ENCODE peak calls at places on chromosomes 6 and 20, in six cellular contexts. W is Peyer's patch, E is GM12865, I is astrocyte of the spinal cord, N is ascending aorta, D is cardiac muscle cell. G is an unnamed sample.

GRCh38 chr6:99495466-99495865 is 19.8 kb downstream of the USP45 start:
- DNase-seq in W (no peak), E (no peak), I (no peak), N (no peak), D (no peak), G (peak)

GRCh38 chr6:149318581-149319286 is 1.2 kb downstream of the TAB2 start:
- DNase-seq in W (peak), E (peak), I (peak), N (no peak), D (peak), G (no peak)

GRCh38 chr20:11124849-11125505 is 451.2 kb upstream of the JAG1 start:
- DNase-seq in W (no peak), E (no peak), I (no peak), N (no peak), D (no peak), G (peak)

GRCh38 chr6:115393821-115394220 is 666.9 kb downstream of the FRK start:
- DNase-seq in W (no peak), E (no peak), I (no peak), N (no peak), D (no peak), G (no peak)

GRCh38 chr20:50193851-50194830 is 3.5 kb downstream of the CEBPB start:
- DNase-seq in W (no peak), E (no peak), I (peak), N (no peak), D (no peak), G (peak)

GRCh38 chr6:3534599-3534998 is 77.7 kb upstream of the SLC22A23 start:
- DNase-seq in W (no peak), E (no peak), I (peak), N (no peak), D (no peak), G (peak)

GRCh38 chr6:161198176-161198575 is 75.7 kb downstream of the AGPAT4 start:
- DNase-seq in W (no peak), E (no peak), I (no peak), N (no peak), D (no peak), G (peak)

GRCh38 chr20:36851490-36851889 is 24.4 kb upstream of the TLDC2 start:
- DNase-seq in W (no peak), E (no peak), I (no peak), N (no peak), D (no peak), G (no peak)

GRCh38 chr20:46040902-46041535 is 12.0 kb downstream of the SLC12A5 start:
- DNase-seq in W (no peak), E (peak), I (peak), N (no peak), D (peak), G (peak)

GRCh38 chr6:14335071-14335470 is 217.5 kb downstream of the CD83 start:
- DNase-seq in W (no peak), E (no peak), I (no peak), N (no peak), D (no peak), G (no peak)

GRCh38 chr6:166308769-166309589 is 787 bp upstream of the PRR18 start:
- DNase-seq in W (no peak), E (no peak), I (no peak), N (no peak), D (no peak), G (no peak)

GRCh38 chr20:7155282-7155681 is 387.8 kb downstream of the BMP2 start:
- DNase-seq in W (no peak), E (no peak), I (no peak), N (no peak), D (no peak), G (no peak)

GRCh38 chr6:42368156-42368555 is 83.6 kb downstream of the TRERF1 start:
- DNase-seq in W (no peak), E (peak), I (no peak), N (no peak), D (no peak), G (no peak)

GRCh38 chr6:116564921-116565872 is 6.1 kb upstream of the RWDD1 start:
- DNase-seq in W (no peak), E (no peak), I (peak), N (peak), D (no peak), G (no peak)

GRCh38 chr20:33442136-33443005 is 1.2 kb downstream of the SNTA1 start:
- DNase-seq in W (no peak), E (no peak), I (no peak), N (no peak), D (no peak), G (no peak)

GRCh38 chr6:32885698-32886286 is 31.8 kb downstream of the PSMB9 start:
- DNase-seq in W (no peak), E (peak), I (peak), N (no peak), D (peak), G (peak)

DNA sequence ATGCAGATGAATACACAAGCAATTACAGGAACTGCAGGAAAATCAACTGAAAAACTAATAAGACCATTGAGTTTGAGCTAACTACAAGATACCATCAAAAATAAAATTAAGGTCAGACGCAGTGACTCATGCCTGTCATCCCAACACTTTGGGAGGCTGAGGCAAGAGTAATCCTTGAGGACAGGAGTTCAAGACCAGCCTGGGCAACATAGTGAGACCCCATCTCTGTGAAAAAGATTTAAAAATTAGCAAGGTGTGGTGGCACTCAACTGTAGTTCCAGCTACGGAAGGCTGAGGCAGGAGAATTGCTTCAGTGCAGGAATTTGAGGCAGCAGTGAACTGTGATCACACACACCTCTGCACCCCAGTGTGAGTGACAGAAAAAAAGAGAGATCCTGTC is 419.9 kb upstream of the SOX4 start:
- DNase-seq in W (no peak), E (no peak), I (no peak), N (no peak), D (no peak), G (no peak)
- H3K4me3 ChIP-seq in W (no peak), E (no peak), I (no peak), N (no peak), D (no peak), G (no peak)

GRCh38 chr6:36676142-36677058 is 2.1 kb upstream of the CDKN1A start:
- DNase-seq in W (no peak), E (peak), I (peak), N (no peak), D (no peak), G (peak)
- H3K4me3 ChIP-seq in W (no peak), E (peak), I (no peak), N (peak), D (no peak), G (peak)

GRCh38 chr20:15047100-15047499 is 709.7 kb upstream of the FLRT3 start:
- DNase-seq in W (no peak), E (no peak), I (no peak), N (no peak), D (no peak), G (no peak)
- H3K4me3 ChIP-seq in W (no peak), E (no peak), I (no peak), N (no peak), D (no peak), G (no peak)

DNA sequence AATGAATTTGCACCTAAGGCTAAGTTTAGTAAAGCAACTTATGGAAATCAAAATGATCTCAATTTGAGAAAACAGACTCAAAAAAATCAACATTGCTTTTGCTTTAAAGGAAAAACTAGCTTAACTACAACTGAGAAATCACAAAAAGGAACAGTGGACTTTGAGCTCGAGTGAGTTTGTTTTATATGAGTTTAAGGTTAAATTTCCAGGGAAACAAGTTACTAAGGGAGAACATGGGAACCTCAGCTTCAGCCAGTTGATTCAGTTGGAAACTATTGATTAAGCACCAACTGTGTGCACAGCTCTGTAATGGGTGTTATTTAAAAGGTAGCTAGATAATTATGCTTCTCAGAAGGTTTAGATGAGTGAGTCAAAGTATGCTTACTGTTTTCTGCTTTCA is 85.7 kb downstream of the TBC1D7 start:
- DNase-seq in W (no peak), E (no peak), I (no peak), N (no peak), D (no peak), G (no peak)
- H3K4me3 ChIP-seq in W (no peak), E (no peak), I (no peak), N (no peak), D (no peak), G (no peak)

GRCh38 chr20:47598911-47599745 is 97.4 kb downstream of the NCOA3 start:
- DNase-seq in W (no peak), E (no peak), I (no peak), N (no peak), D (no peak), G (no peak)
- H3K4me3 ChIP-seq in W (no peak), E (no peak), I (no peak), N (no peak), D (no peak), G (no peak)

GRCh38 chr6:35663447-35664235 is 25.1 kb downstream of the FKBP5 start:
- DNase-seq in W (no peak), E (peak), I (peak), N (no peak), D (peak), G (peak)
- H3K4me3 ChIP-seq in W (no peak), E (no peak), I (no peak), N (peak), D (no peak), G (no peak)

GRCh38 chr20:64079273-64080012 is at the start of gene RGS19:
- DNase-seq in W (peak), E (peak), I (peak), N (peak), D (peak), G (peak)

GRCh38 chr20:64081620-64081964 is 1.7 kb downstream of the OPRL1 start:
- DNase-seq in W (no peak), E (no peak), I (no peak), N (no peak), D (no peak), G (no peak)

GRCh38 chr20:64080013-64080812 is at the start of gene OPRL1:
- DNase-seq in W (peak), E (peak), I (peak), N (no peak), D (no peak), G (no peak)

GRCh38 chr20:64082126-64082638 is 2.0 kb downstream of the LKAAEAR1 start:
- DNase-seq in W (no peak), E (no peak), I (no peak), N (no peak), D (peak), G (no peak)

DNA sequence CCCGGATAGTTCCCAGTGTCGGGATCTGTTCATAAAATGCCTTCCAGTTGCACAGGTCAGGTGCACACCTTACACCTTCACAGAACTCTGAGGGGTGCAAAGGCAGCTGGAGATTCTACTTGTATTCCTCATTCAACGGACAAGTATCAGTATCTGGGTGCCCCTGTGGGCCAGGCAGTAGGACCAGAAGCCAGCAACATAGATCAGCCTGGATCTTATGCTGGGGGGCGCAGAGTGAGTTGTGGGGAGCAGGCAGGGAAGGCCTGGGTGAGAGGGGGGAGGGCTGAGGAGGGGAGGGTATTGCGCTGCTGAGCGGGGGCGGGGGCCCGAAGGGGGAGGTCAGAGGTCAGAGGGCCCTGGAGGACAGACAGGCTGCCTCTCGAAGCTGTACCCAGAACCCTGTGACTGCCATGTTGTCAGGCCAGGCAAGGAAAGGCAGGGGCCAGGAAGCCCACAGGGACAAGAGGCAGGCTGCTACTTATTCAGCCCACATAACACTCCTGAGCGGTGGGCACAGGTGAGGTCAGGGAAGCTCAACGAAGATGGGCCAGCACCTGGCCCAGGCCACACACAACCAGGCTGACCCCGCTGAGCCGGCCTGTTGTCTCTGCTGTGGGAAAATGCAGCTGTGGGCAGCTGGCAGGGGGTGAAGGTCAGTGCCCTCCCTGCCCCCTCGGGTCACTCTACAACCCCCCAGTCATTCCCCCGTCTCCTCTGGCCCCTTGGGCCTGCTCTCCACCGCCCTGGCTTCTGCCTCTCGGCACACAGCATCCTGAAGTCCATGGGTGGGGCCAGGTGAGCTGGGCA is 1.1 kb downstream of the OPRL1 start:
- DNase-seq in W (no peak), E (no peak), I (no peak), N (no peak), D (no peak), G (no peak)
- H3K4me3 ChIP-seq in W (no peak), E (no peak), I (no peak), N (peak), D (no peak), G (no peak)

DNA sequence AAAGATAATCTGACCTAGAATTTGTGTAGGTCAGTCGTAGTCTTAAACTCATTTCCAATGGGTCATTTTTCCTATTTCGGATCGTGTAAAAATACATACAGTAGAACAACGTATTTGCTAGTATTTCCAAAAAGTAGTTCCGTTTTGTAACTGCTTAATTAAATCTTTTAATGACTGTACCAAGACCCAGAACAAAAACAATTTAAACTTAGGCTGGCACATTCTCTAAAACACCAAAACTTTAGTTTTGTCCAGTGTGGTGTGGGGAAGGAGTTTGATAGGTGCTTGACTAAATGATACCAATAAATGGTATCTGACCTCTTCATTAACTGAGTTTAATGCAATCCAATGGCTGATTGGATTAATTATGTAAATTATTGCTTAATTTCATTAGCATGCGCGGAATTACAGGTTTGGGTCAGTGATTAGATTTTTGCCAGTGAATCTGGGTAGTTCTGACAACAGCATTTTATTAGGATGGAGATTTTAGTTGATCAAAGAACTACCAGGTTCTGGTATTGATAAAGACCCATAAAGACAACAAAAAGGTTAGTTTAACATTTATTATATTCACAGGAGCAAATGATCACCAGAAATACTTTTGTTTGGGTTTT is 20.8 kb downstream of the OR2B2 start:
- DNase-seq in W (no peak), E (no peak), I (no peak), N (no peak), D (no peak), G (no peak)
- H3K4me3 ChIP-seq in W (no peak), E (peak), I (peak), N (no peak), D (peak), G (peak)